ENCODE peak calls at places on chromosome 9, in four cellular contexts. Y is HL-60, V is K562, B is GM12878. U is an unnamed sample.

GRCh38 chr9:81492710-81493447 is 196.5 kb downstream of the TLE1 start:
- DNase-seq in Y (no peak), B (no peak), V (no peak), U (no peak)

GRCh38 chr9:116087246-116087645 is 66.3 kb upstream of the PAPPA start:
- DNase-seq in B (no peak), Y (no peak), V (no peak), U (no peak)

GRCh38 chr9:84271887-84272556 is 68.5 kb downstream of the SLC28A3 start:
- DNase-seq in V (no peak), B (no peak), Y (no peak), U (no peak)

GRCh38 chr9:122526602-122527001 is 491 bp downstream of the OR1N1 start:
- DNase-seq in B (no peak), Y (no peak), V (no peak), U (no peak)

GRCh38 chr9:131018621-131019020 is 9.6 kb downstream of the LAMC3 start:
- DNase-seq in Y (no peak), B (no peak), V (no peak), U (no peak)

GRCh38 chr9:92968081-92968480 is 20.8 kb downstream of the FGD3 start:
- DNase-seq in B (no peak), Y (no peak), V (no peak), U (no peak)

GRCh38 chr9:79403495-79403894 is 168.3 kb upstream of the TLE4 start:
- DNase-seq in V (no peak), Y (no peak), B (no peak), U (no peak)

GRCh38 chr9:84667571-84668203 is 1.8 kb upstream of the NTRK2 start:
- DNase-seq in V (no peak), Y (peak; percentile 24), B (no peak), U (peak; percentile 21)

GRCh38 chr9:127749090-127749787 is 14.1 kb upstream of the TOR2A start:
- DNase-seq in Y (peak; percentile 66), V (no peak), B (no peak), U (no peak)

GRCh38 chr9:72322259-72322658 is 42.7 kb downstream of the ZFAND5 start:
- DNase-seq in B (no peak), Y (no peak), V (no peak), U (no peak)

GRCh38 chr9:89009049-89009840 is 18.0 kb downstream of the S1PR3 start:
- DNase-seq in V (no peak), Y (no peak), B (no peak), U (no peak)

GRCh38 chr9:133141833-133142594 is 21.0 kb upstream of the RALGDS start:
- DNase-seq in V (no peak), Y (no peak), B (no peak), U (peak; percentile 68)

GRCh38 chr9:3912817-3913216 is 387.0 kb upstream of the RFX3 start:
- DNase-seq in Y (no peak), B (no peak), V (no peak), U (no peak)

GRCh38 chr9:27125030-27125429 is 16.0 kb downstream of the TEK start:
- DNase-seq in B (no peak), V (no peak), Y (no peak), U (no peak)

GRCh38 chr9:34380034-34380510 is 3.4 kb upstream of the MYORG start:
- DNase-seq in V (no peak), B (no peak), Y (no peak), U (no peak)

GRCh38 chr9:116471093-116471906 is 215.8 kb upstream of the TRIM32 start:
- DNase-seq in V (peak; percentile 88), Y (no peak), B (no peak), U (no peak)

GRCh38 chr9:123438821-123439220 is 82.8 kb downstream of the CRB2 start:
- DNase-seq in B (no peak), Y (no peak), V (no peak), U (no peak)

GRCh38 chr9:114430443-114430842 is 42.7 kb upstream of the AKNA start:
- DNase-seq in B (no peak), Y (no peak), V (no peak), U (no peak)

GRCh38 chr9:126623667-126624452 is 10.1 kb downstream of the LMX1B start:
- DNase-seq in Y (no peak), V (no peak), B (no peak), U (no peak)
- TF ChIP-seq SPI1 in Y (no peak), V (no peak), B (no peak), U (no peak)

GRCh38 chr9:99425124-99425523 is 203.0 kb downstream of the SEC61B start:
- DNase-seq in V (no peak), B (no peak), Y (no peak), U (no peak)
- TF ChIP-seq POLR2AphosphoS5 in V (no peak), B (no peak), Y (no peak), U (no peak)

DNA sequence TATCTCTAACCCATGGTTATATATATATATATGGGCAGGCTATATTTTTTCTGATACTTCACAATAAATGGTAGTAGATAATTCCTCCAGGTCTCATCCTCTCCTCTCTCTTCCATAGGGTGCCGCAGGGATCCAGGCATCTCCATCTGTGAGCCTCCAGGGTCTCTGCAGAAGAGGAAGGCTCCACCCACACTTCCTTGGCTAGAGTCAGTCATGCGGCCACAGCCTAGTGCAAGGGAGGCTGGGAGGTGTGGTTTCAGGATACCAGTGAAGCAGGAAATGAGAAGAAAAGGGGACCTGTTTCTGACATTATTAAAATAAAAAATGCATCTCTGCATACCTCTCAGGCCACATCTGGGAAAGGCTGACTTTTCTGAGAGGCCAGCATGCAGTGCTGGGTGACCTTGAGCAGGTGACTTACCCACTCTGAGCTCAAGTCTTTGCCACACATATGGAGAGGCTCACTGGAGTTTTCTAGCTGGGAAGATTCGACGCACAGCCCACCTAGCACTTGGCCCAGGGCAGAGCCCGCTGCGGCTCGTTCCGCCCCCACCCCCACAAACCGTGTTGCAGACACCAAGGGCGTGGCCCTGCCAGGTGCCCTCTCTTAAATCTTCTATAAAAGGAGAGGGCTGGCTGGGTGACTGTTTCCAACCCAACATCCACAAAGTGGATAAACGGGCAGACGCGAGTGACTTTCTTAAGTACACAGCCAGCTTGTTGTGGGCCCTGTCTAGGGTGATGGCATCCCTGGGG is 47.9 kb downstream of the OLFM1 start:
- DNase-seq in V (no peak), B (no peak), Y (no peak), U (no peak)
- TF ChIP-seq SPI1 in V (no peak), B (no peak), Y (no peak), U (no peak)

DNA sequence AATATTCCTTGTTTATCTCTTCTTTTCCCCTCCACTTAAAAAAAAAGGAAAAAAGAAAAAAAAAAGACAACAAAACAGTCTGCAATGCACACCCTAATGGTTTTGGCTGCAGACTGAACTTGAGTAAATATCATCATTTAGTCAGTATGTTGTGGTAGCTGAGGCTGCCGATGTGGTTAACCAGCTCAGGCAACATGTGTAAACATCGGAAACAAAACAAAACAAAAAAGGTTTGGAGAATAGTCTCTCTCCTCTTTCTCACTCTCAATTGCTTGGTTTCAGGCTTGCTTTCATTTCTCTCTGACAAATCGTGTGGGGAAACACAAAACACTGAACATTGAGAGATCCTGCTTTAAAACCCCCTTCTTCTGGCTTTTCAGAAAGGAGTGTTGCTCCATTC is 453.4 kb downstream of the BNC2 start:
- DNase-seq in V (no peak), Y (no peak), B (peak; percentile 45), U (no peak)
- TF ChIP-seq POLR2AphosphoS5 in V (no peak), Y (no peak), B (no peak), U (no peak)

DNA sequence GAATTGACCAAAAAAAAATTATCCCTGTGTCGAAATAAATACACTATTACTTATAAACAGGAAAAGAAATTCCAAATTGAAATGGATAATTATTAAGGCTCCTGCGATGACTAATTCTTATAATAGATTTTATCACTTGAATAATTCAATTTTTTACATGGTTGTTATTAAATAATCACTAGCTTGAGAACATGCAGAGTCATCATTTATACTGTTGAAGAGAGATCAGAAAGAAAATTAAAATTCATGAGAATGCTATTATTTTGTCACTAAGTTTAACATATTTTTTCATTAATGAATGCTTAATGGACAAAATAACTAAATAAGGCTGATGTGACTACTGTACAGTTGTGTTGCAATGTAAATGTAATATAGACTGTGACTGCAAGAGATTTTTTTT is 1011.3 kb upstream of the C9orf72 start:
- DNase-seq in V (no peak), B (no peak), Y (no peak), U (no peak)
- TF ChIP-seq SPI1 in V (no peak), B (no peak), Y (no peak), U (no peak)

GRCh38 chr9:129145316-129145715 is 32.7 kb downstream of the IER5L start:
- DNase-seq in B (no peak), V (no peak), Y (no peak), U (no peak)
- TF ChIP-seq POLR2AphosphoS5 in B (no peak), V (no peak), Y (no peak), U (no peak)

GRCh38 chr9:97866848-97867247 is 13.8 kb downstream of the FOXE1 start:
- DNase-seq in Y (no peak), B (peak; percentile 26), V (no peak), U (no peak)
- TF ChIP-seq SPI1 in Y (no peak), B (peak; percentile 85), V (no peak), U (peak; percentile 86)

GRCh38 chr9:112025886-112026285 is 129.3 kb downstream of the UGCG start:
- DNase-seq in B (no peak), Y (no peak), V (no peak), U (no peak)

GRCh38 chr9:112021742-112022141 is 125.1 kb downstream of the UGCG start:
- DNase-seq in Y (no peak), B (no peak), V (no peak), U (no peak)

GRCh38 chr9:112017878-112018277 is 121.3 kb downstream of the UGCG start:
- DNase-seq in Y (no peak), V (no peak), B (no peak), U (no peak)

GRCh38 chr9:112015736-112016135 is 119.1 kb downstream of the UGCG start:
- DNase-seq in B (no peak), Y (no peak), V (no peak), U (no peak)

DNA sequence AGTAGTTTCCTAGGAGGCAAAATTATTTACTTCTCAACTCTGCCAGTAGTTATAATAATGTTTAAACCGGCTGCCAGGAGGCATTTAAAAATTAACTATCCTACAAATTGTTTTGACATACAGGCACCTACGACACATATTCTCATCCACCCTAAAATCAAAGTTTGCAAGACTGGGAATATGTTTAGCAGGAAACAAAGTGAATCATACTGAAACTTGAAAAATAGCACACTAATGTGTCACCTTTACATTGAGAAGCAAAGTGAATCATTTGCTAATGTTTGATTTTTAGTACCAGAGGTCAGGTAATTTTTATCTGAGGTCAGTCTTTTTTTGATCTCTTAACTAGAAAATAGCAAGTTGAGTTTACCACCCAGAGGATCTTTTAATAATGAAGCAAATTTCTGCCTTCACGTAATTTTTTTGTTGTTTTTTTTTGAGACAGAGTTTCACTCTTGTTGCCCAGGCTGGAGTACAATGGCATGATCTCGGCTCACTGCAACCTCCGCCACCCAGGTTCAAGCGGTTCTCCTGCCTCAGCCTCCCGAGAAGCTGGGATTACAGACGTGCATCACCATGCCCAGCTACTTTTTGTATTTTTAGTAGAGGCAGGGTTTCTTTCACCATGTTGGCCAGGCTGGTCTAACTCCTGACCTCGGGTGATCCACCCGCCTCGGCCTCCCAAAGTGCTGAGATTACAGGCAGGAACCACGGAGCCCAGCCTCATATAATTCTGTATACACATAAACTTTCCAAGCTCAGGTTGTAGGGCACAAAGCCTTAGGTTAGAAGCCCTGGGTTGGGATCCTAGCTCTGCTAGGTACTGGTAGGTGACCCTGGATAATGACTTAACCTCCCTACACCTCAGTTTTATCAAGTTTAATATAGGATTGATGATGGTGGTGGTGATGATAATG is 124.3 kb downstream of the UGCG start:
- DNase-seq in Y (no peak), B (peak; percentile 80), V (no peak), U (no peak)
- TF ChIP-seq POLR2AphosphoS5 in Y (no peak), B (no peak), V (no peak), U (no peak)

GRCh38 chr9:111599092-111599947 is at the start of gene PTGR1:
- DNase-seq in V (no peak), Y (peak; percentile 73), B (no peak), U (peak; percentile 43)
- TF ChIP-seq SPI1 in V (no peak), Y (no peak), B (no peak), U (no peak)

GRCh38 chr9:33170464-33171156 is 3.5 kb upstream of the B4GALT1 start:
- DNase-seq in B (no peak), Y (no peak), V (no peak), U (no peak)
- TF ChIP-seq POLR2AphosphoS5 in B (no peak), Y (no peak), V (no peak), U (no peak)